ENCODE peak calls at places on chromosomes 3 and 15, in four cellular contexts. V is AG04450, R is pancreas, H is A549. W is an unnamed sample.

GRCh38 chr15:70057931-70058641 is 39.6 kb downstream of the TLE3 start:
- DNase-seq in V (no peak), R (no peak), H (no peak), W (no peak)

GRCh38 chr15:25611603-25612002 is 172.8 kb upstream of the UBE3A start:
- DNase-seq in V (no peak), R (no peak), H (no peak), W (no peak)

GRCh38 chr3:188974856-188975611 is 196.7 kb upstream of the TPRG1 start:
- DNase-seq in V (no peak), H (no peak), R (no peak), W (no peak)

GRCh38 chr3:137110392-137110996 is 152.7 kb downstream of the IL20RB start:
- DNase-seq in H (peak; percentile 21), R (no peak), V (no peak), W (no peak)

GRCh38 chr3:40971191-40972168 is 227.8 kb upstream of the CTNNB1 start:
- DNase-seq in V (peak; percentile 65), R (peak; percentile 70), H (peak; percentile 94), W (peak; percentile 75)

GRCh38 chr3:16124636-16125035 is 49.8 kb upstream of the GALNT15 start:
- DNase-seq in V (peak; percentile 97), H (peak; percentile 42), R (no peak), W (peak; percentile 52)

GRCh38 chr3:138256022-138256421 is 68.9 kb downstream of the ARMC8 start:
- DNase-seq in H (no peak), V (no peak), R (no peak), W (no peak)

GRCh38 chr15:31278544-31279220 is 48.0 kb upstream of the KLF13 start:
- DNase-seq in R (no peak), H (no peak), V (no peak), W (no peak)

GRCh38 chr3:154971771-154972326 is 108.3 kb upstream of the MME start:
- DNase-seq in R (no peak), H (peak; percentile 1), V (no peak), W (no peak)

DNA sequence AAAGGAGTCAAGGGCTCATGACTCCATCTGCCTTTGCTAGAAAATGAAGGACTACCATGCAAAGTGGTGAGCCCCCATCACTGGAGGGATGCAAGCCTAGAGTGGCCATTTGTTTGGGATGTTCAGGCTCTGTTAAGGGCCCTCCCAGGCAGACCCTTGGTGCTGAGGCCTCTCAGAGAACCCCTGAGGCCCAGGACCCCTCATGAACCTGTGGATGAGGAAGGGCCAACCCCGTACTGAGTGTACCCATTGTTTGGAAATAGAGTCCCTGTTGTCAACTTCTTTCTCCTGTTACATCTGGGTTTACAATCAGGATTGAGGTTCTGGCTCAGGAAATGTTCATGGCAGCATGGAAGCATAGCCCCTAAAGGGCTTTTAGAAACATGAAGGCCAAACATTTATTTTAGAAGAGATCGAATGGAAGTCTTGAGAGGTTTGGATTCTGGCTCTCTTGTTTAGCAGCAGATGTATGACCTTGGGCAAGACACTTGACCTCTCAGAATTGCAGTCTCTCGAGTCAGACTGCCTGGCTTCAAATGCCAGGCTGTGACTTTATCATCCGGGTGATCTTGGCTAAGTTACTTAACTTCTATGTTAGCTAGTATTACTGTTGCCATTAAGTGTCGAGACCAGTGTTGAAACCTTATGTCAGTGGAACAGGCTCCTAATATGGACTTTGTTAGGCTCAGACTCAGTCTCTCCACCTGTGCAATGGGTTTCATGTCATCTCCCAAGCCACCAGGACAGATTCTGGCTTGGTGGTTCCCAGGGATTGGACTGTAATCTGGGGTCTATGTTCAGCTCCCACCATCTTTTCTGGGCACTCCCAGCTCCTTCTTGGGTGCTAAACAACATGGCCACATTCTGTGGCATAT is 12.4 kb downstream of the ITGA11 start:
- DNase-seq in V (no peak), R (peak; percentile 4), H (no peak), W (no peak)
- H3K27ac ChIP-seq in V (no peak overlapping the region), R (no peak overlapping the region), H (peak overlapping the region; percentile 82), W (no peak overlapping the region)

GRCh38 chr15:76642671-76643070 is 262.5 kb downstream of the SCAPER start:
- DNase-seq in V (no peak), H (no peak), R (no peak), W (no peak)
- TF ChIP-seq CTCF in V (peak; percentile 26), H (peak; percentile 28), R (no peak), W (peak; percentile 36)

GRCh38 chr3:114406286-114406685 is 112.5 kb downstream of the TIGIT start:
- DNase-seq in R (no peak), H (no peak), V (no peak), W (no peak)

GRCh38 chr3:114405202-114405601 is 111.4 kb downstream of the TIGIT start:
- DNase-seq in H (no peak), R (no peak), V (no peak), W (no peak)

GRCh38 chr3:114402852-114403251 is 109.0 kb downstream of the TIGIT start:
- DNase-seq in R (no peak), V (no peak), H (no peak), W (no peak)

GRCh38 chr3:114406922-114407321 is 113.1 kb downstream of the TIGIT start:
- DNase-seq in H (no peak), V (no peak), R (no peak), W (no peak)

DNA sequence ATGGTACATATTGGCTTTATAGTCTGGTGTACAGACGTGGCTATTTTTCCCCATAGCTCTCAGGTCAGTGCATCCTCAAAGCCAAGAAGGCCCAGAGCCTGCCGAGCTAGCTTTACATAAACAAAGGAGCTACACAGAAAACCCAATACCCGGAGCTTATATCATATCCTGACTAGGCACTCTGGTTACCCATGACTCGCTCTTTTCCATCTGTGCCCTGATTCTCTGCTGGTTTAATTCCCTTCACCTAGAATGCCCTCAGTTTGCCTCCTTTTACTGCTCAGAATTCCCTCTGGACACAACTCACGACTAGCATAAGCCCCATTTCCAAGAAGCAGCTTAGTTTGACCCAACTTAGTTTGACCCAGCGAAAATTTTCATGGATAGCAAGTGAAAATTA is 110.8 kb downstream of the TIGIT start:
- DNase-seq in H (no peak), R (no peak), V (no peak), W (no peak)
- H3K27ac ChIP-seq in H (no peak overlapping the region), R (no peak overlapping the region), V (no peak overlapping the region), W (no peak overlapping the region)

GRCh38 chr15:73792429-73792828 is 39.3 kb upstream of the INSYN1 start:
- DNase-seq in H (no peak), V (no peak), R (no peak), W (no peak)
- TF ChIP-seq CTCF in H (no peak), V (no peak), R (no peak), W (no peak)

GRCh38 chr15:37056168-37056893 is 44.0 kb downstream of the MEIS2 start:
- DNase-seq in V (no peak), H (no peak), R (no peak), W (no peak)

GRCh38 chr15:37053070-37053653 is 47.2 kb downstream of the MEIS2 start:
- DNase-seq in V (no peak), R (no peak), H (no peak), W (no peak)

GRCh38 chr15:37055481-37055880 is 44.9 kb downstream of the MEIS2 start:
- DNase-seq in H (no peak), V (no peak), R (no peak), W (no peak)

GRCh38 chr15:37056894-37057205 is 43.5 kb downstream of the MEIS2 start:
- DNase-seq in V (no peak), H (no peak), R (no peak), W (no peak)

DNA sequence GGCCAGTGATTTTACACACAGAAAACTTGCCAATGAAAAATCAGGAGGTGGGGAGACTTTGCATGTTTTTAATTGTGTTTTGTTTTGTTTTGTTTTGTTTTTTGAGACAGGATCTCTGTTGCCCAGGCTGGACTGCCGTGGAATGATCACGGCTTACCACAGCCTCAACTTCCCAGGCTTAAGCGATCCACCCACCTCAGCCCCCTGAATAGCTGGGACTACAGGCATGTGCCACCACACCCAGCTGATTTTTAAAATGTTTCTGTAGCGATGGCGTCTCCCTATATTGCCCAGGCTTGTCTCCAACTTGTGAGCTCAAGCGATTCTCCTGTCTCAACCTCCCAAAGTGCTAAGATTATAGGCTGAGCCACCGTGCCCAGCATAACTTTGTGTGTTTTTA is 46.0 kb downstream of the MEIS2 start:
- DNase-seq in V (no peak), H (no peak), R (no peak), W (no peak)
- H3K27ac ChIP-seq in V (no peak overlapping the region), H (no peak overlapping the region), R (no peak overlapping the region), W (no peak overlapping the region)

W was measured in PC-9.